ENCODE peak calls at places on chromosomes 6 and 20, in four cellular contexts. T is GM12878, A is SK-N-SH, M is K562. X is an unnamed sample.

GRCh38 chr6:163579111-163579879 is 164.8 kb downstream of the QKI start:
- DNase-seq in A (no peak), T (no peak), M (peak), X (no peak)

GRCh38 chr6:138833819-138834539 is 38.1 kb downstream of the ECT2L start:
- DNase-seq in T (no peak), M (no peak), A (no peak), X (no peak)

GRCh38 chr6:135970750-135971149 is 119.2 kb downstream of the PDE7B start:
- DNase-seq in M (no peak), T (no peak), A (no peak), X (no peak)

GRCh38 chr6:73521351-73522254 is 771 bp upstream of the EEF1A1 start:
- DNase-seq in A (peak), M (no peak), T (no peak), X (no peak)

GRCh38 chr6:45422541-45423110 is 44.9 kb upstream of the SUPT3H start:
- DNase-seq in A (peak), T (no peak), M (peak), X (no peak)

GRCh38 chr20:57947421-57948176 is 237.8 kb upstream of the PMEPA1 start:
- DNase-seq in A (no peak), M (no peak), T (no peak), X (no peak)

GRCh38 chr6:17233531-17233930 is 47.6 kb upstream of the RBM24 start:
- DNase-seq in M (no peak), T (no peak), A (no peak), X (no peak)

GRCh38 chr20:22055981-22056380 is 350.5 kb downstream of the PAX1 start:
- DNase-seq in M (no peak), A (no peak), T (no peak), X (no peak)

GRCh38 chr6:28134015-28134414 is 7.7 kb upstream of the ZKSCAN8 start:
- DNase-seq in A (peak), M (no peak), T (no peak), X (no peak)

GRCh38 chr6:113065606-113066005 is 718.5 kb downstream of the RFPL4B start:
- DNase-seq in T (no peak), A (no peak), M (no peak), X (no peak)

GRCh38 chr6:1131285-1132079 is 180.4 kb upstream of the FOXQ1 start:
- DNase-seq in A (no peak), M (no peak), T (no peak), X (no peak)

GRCh38 chr6:117338567-117338966 is 73.2 kb downstream of the VGLL2 start:
- DNase-seq in A (no peak), M (no peak), T (no peak), X (no peak)

GRCh38 chr6:111810321-111811235 is 62.7 kb downstream of the FYN start:
- DNase-seq in T (no peak), M (no peak), A (no peak), X (no peak)

GRCh38 chr6:39391182-39391581 is 68.7 kb upstream of the KCNK16 start:
- DNase-seq in M (no peak), T (no peak), A (no peak), X (no peak)

DNA sequence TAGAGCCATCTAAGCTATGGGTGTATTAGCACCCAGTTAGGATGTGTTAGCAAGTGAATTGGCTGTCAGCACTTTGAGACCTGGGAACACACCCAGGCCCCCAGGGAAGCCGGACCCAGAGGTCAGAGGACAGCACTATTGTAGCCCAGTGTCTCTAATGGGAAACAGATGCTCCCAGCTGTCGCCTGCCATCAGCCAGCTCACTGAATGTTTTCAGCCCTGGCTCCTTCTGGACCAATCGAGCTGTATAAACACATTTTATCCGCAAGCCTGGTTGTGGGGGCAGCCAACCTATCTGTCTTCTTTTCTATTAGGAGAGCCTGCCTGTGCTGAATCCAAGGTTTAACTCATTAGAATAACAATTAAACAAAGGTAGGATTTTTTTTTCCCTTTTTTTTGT is 10.8 kb upstream of the TASP1 start:
- DNase-seq in M (no peak), A (peak), T (no peak), X (no peak)
- TF ChIP-seq NRF1 in M (no peak), A (no peak), T (no peak), X (no peak)

DNA sequence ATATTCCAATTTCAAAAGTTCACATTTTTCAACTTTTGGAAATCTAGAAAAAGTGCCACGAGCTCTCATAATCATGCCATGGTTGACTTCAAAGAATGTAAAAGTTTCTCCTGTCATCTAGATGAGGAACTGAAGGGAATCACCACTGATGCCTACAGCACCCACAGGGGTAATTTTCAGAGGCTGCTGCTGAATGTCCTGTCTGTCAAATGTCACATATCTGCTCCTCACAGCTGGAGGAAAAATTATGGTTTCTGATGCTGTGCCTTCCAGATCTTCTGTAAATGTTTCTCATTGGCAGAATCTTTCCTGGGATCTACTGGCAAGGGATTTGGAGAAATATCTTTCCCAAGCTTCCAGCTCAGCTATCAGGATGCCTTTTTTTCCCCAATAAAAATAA is 32.5 kb upstream of the TRERF1 start:
- DNase-seq in M (no peak), T (no peak), A (no peak), X (no peak)
- TF ChIP-seq EP300 in M (no peak), T (no peak), A (no peak), X (no peak)

DNA sequence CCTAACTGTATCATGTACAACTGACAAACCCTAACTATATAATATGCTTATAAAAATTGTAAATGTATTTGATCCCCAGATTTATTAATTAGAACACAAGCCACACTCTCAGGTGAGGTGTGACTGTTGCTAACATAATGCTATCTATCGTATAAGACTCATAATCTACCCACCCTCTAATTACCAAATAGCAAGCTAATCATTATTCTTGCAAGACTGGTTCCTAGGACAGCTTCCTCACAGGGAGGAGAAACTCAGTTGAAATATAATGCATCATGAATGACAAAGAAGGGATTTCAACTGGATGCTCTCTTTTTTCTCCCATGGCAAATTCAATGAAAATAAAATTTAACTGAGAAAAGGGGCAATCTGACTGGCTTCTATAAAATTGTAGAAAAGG is 35.4 kb downstream of the ELOVL4 start:
- DNase-seq in M (no peak), A (no peak), T (no peak), X (no peak)
- TF ChIP-seq NRF1 in M (no peak), A (no peak), T (no peak), X (no peak)

GRCh38 chr6:90295854-90296345 is 743 bp downstream of the BACH2 start:
- DNase-seq in A (peak), M (peak), T (no peak), X (peak)
- TF ChIP-seq EP300 in A (no peak), M (no peak), T (no peak), X (no peak)

GRCh38 chr6:20403766-20404640 is 2.3 kb downstream of the E2F3 start:
- DNase-seq in T (no peak), A (peak), M (peak), X (no peak)
- TF ChIP-seq NRF1 in T (no peak), A (no peak), M (no peak), X (no peak)

DNA sequence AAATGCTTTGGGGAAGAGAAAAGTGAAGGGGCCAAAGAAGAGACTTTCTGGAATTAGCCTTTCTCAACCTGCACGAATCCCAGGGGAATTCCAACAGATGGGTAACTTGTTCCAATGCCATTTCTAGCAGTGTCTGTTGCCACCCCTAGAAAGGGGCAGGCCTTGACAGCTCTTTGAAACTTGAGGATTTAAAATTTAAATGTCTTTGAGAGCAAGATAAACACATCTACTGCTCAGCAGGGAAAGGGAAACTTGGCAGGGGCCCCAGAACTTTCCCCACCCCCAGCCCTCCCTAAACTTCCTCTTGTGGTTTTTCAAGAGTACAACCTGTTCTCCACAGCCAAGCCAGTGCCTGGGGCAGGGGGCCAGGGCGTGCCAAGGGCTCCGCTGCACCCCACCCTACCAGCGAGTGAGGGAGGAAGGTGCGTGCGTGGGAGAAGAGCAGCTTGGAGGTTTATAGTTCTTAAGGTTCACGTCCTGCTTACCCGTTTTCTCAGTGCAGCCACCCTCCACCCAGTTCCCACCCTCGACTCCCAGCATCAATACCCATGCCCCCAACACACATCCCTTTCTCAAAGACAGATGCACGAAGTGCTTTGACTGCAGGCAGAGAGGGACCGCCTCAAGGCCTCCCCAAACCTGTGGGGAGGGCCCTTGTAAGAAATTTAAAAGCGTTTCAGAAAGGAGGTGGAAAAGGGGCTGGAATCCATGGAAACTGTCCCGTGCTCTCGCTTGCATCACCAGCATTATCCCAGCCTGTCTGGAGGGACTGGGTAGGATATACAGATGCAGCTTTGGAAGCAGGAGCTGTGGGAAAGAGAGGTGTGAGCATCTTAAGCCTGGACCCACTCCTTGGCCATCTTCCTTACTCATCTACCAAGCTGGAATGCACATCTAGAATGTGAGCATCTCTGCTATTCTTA is 4.5 kb upstream of the TAF8 start:
- DNase-seq in T (peak), M (peak), A (no peak), X (peak)
- TF ChIP-seq EP300 in T (no peak), M (peak), A (no peak), X (peak)

GRCh38 chr6:24460966-24461365 is 28.4 kb downstream of the GPLD1 start:
- DNase-seq in A (no peak), M (no peak), T (no peak), X (no peak)

GRCh38 chr6:24455061-24455460 is 34.3 kb downstream of the GPLD1 start:
- DNase-seq in M (no peak), A (no peak), T (no peak), X (no peak)

GRCh38 chr6:24458937-24459336 is 30.4 kb downstream of the GPLD1 start:
- DNase-seq in T (no peak), A (no peak), M (no peak), X (no peak)

GRCh38 chr6:24454452-24454851 is 34.9 kb downstream of the GPLD1 start:
- DNase-seq in A (no peak), M (no peak), T (no peak), X (no peak)

GRCh38 chr6:24458134-24458533 is 31.2 kb downstream of the GPLD1 start:
- DNase-seq in T (no peak), M (no peak), A (no peak), X (no peak)
- TF ChIP-seq NRF1 in T (no peak), M (no peak), A (no peak), X (no peak)

GRCh38 chr6:123655520-123656306 is 19.0 kb upstream of the TRDN start:
- DNase-seq in T (no peak), M (no peak), A (no peak), X (no peak)
- TF ChIP-seq EP300 in T (no peak), M (no peak), A (no peak), X (no peak)